ENCODE peak calls at places on chromosomes 11 and 22, in four cellular contexts. T is neural progenitor cell, A is GM23248, Z is GM23338. X is an unnamed sample.

GRCh38 chr22:26086359-26086758 is 82.9 kb upstream of the SEZ6L start:
- DNase-seq in A (peak; percentile 2), T (peak; percentile 36), Z (no peak), X (peak; percentile 1)

GRCh38 chr11:64809781-64810241 is 540 bp downstream of the MEN1 start:
- DNase-seq in A (peak; percentile 57), T (peak; percentile 71), Z (peak; percentile 81), X (peak; percentile 34)

GRCh38 chr11:107044503-107044902 is 26.2 kb upstream of the GUCY1A2 start:
- DNase-seq in A (peak; percentile 31), Z (no peak), T (no peak), X (no peak)

GRCh38 chr11:66225054-66225453 is 43.4 kb upstream of the RAB1B start:
- DNase-seq in A (no peak), T (no peak), Z (no peak), X (no peak)

GRCh38 chr11:118928108-118928869 is 2.6 kb upstream of the BCL9L start:
- DNase-seq in Z (peak; percentile 93), T (peak; percentile 93), A (peak; percentile 98), X (peak; percentile 91)

GRCh38 chr11:62805044-62805892 is at the start of gene NXF1:
- DNase-seq in A (peak; percentile 97), Z (peak; percentile 96), T (peak; percentile 98), X (peak; percentile 97)

GRCh38 chr22:50270302-50271010 is at the start of gene MAPK11:
- DNase-seq in T (peak; percentile 92), A (peak; percentile 82), Z (peak; percentile 92), X (peak; percentile 76)

GRCh38 chr22:19121631-19122142 is 525 bp downstream of the DGCR2 start:
- DNase-seq in T (peak; percentile 74), Z (peak; percentile 70), A (peak; percentile 68), X (peak; percentile 52)

GRCh38 chr11:1546536-1547466 is 25.3 kb downstream of the DUSP8 start:
- DNase-seq in Z (peak; percentile 89), A (peak; percentile 72), T (peak; percentile 87), X (peak; percentile 45)

GRCh38 chr11:117217141-117217609 is 14.7 kb downstream of the PCSK7 start:
- DNase-seq in A (no peak), Z (no peak), T (no peak), X (no peak)

GRCh38 chr22:42511401-42511891 is 8.2 kb downstream of the RRP7A start:
- DNase-seq in T (no peak), A (no peak), Z (no peak), X (peak; percentile 53)

GRCh38 chr22:30245181-30245984 is 1.2 kb downstream of the LIF start:
- DNase-seq in T (no peak), A (no peak), Z (peak; percentile 75), X (no peak)

GRCh38 chr11:119093951-119094815 is 7.5 kb downstream of the DPAGT1 start:
- DNase-seq in A (peak; percentile 68), T (peak; percentile 48), Z (peak; percentile 48), X (peak; percentile 58)

GRCh38 chr11:38476808-38477565 is 1879.0 kb upstream of the RAG2 start:
- DNase-seq in Z (no peak), T (no peak), A (no peak), X (no peak)

GRCh38 chr11:129853508-129854228 is 38.0 kb downstream of the TMEM45B start:
- DNase-seq in T (no peak), Z (peak; percentile 23), A (peak; percentile 9), X (peak; percentile 52)

GRCh38 chr11:43908191-43908590 is 27.6 kb downstream of the ALKBH3 start:
- DNase-seq in Z (no peak), A (no peak), T (no peak), X (no peak)

GRCh38 chr22:46894081-46894671 is 131.7 kb downstream of the TBC1D22A start:
- DNase-seq in Z (no peak), A (peak; percentile 40), T (no peak), X (no peak)
- H4K20me1 ChIP-seq in Z (no peaks in the 10 kb centered on the region), A (no peaks in the 10 kb centered on the region), T (no peaks in the 10 kb centered on the region), X (no peaks in the 10 kb centered on the region)

DNA sequence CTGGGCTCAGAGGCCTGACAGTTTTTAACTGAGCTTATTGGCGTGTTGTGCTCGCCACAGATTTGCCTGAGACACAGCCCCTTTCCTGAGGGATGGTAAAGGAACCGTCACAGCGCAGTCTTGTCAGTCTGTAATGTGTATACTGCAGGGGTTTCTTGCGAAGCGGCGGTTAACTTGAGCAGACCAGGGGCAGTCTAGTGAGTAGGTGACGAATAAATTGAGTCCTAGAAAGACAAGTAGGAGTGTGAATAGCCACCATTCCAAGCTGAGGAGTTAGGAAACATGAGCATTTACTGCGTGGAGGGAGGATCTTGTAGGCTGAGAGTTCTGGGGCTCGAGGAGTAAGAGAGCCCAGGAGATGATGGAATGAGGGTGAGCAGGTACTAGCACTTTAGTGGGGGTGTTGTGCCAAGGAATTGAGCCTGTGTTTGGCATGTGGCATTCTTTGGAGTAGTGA is 1.4 kb downstream of the MED15 start:
- DNase-seq in Z (no peak), A (peak; percentile 46), T (no peak), X (peak; percentile 26)
- H4K20me1 ChIP-seq in Z (peaks cover 29% of the 10 kb centered on the region), A (no peaks in the 10 kb centered on the region), T (peaks cover 40% of the 10 kb centered on the region), X (peaks cover 24% of the 10 kb centered on the region)

GRCh38 chr11:3049430-3050243 is 7.6 kb downstream of the CARS1 start:
- DNase-seq in Z (no peak), T (no peak), A (peak; percentile 99), X (peak; percentile 10)
- H4K20me1 ChIP-seq in Z (peaks cover 64% of the 10 kb centered on the region), T (peaks cover 5% of the 10 kb centered on the region), A (peaks cover 33% of the 10 kb centered on the region), X (peaks cover 5% of the 10 kb centered on the region)

DNA sequence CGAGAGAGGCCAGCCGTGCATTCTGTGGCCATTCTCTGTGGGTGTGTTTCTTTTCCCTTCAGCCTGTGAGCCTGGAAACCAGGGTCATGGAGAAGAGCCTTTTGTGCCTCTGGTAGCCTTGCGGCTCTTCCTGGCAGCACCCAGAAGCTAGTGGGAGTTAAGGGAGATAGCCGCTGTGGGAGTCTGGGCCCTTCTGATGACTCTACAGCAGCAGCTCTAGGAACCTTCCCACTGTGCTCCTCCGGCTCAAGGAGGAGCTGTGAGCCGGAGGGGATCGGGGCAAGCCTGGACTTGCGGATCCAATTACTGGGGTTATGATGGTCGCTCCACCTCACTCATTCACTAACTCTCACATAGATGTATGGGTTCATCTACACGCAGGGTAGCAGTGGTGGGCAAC is 10.5 kb downstream of the GTPBP1 start:
- DNase-seq in T (no peak), A (no peak), Z (no peak), X (no peak)
- H4K20me1 ChIP-seq in T (peaks cover 64% of the 10 kb centered on the region), A (peaks cover 4% of the 10 kb centered on the region), Z (peaks cover 44% of the 10 kb centered on the region), X (peaks cover 10% of the 10 kb centered on the region)

DNA sequence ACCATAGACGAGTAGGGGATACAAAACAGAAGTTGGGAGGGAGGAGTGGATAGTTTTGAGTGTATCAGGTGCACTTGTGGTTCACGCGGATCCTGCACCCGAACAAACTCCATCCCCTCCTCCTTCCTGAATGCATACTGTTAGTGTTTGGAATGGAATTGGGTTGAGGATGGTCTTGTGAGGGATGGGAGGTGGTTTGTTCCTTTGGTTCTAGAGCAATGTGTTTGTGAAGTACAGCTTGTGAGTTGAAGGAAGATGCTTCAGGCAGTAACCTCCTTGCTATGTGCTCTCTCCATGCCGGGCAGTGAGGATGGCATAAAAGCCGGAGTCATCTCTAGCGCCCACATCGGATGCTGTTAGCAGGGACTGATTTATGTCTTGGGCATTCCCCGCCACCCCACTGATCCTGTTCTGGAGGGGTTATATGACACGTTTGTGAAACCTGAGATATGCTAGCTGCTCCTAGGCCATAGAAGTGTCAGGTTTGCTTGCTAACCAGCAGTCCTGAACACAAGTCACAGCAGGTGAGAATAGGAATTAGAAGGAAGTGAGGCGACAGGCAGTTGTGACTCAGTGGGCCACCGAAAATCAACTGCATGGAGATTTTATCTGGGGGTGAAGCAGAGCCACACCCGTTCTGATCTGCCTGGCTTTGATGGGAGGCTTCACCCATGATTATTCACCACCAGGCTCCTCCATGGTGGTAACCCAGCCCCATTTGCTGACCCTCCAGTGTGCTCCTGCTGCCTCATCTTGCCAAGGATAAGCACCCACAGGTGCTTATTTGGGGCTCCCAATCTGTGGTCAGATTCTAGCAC is 2.2 kb downstream of the BCR start:
- DNase-seq in T (peak; percentile 50), Z (peak; percentile 47), A (peak; percentile 34), X (peak; percentile 52)
- H4K20me1 ChIP-seq in T (peaks cover 70% of the 10 kb centered on the region), Z (peaks cover 51% of the 10 kb centered on the region), A (no peaks in the 10 kb centered on the region), X (peaks cover 26% of the 10 kb centered on the region)

GRCh38 chr11:12812849-12813248 is 138.6 kb downstream of the TEAD1 start:
- DNase-seq in T (no peak), Z (no peak), A (no peak), X (no peak)
- H4K20me1 ChIP-seq in T (peaks cover 96% of the 10 kb centered on the region), Z (peaks cover 12% of the 10 kb centered on the region), A (peaks cover 42% of the 10 kb centered on the region), X (no peaks in the 10 kb centered on the region)

GRCh38 chr22:46640293-46640692 is 20.1 kb downstream of the GRAMD4 start:
- DNase-seq in A (no peak), Z (no peak), T (no peak), X (no peak)
- H4K20me1 ChIP-seq in A (no peaks in the 10 kb centered on the region), Z (no peaks in the 10 kb centered on the region), T (no peaks in the 10 kb centered on the region), X (no peaks in the 10 kb centered on the region)

GRCh38 chr11:74778581-74778980 is 29.9 kb downstream of the RNF169 start:
- DNase-seq in T (no peak), A (no peak), Z (no peak), X (no peak)
- H4K20me1 ChIP-seq in T (peaks cover 50% of the 10 kb centered on the region), A (peaks cover 9% of the 10 kb centered on the region), Z (peaks cover 17% of the 10 kb centered on the region), X (no peaks in the 10 kb centered on the region)

GRCh38 chr22:46093796-46094195 is 56.5 kb upstream of the PPARA start:
- DNase-seq in T (no peak), Z (no peak), A (no peak), X (no peak)
- H4K20me1 ChIP-seq in T (no peaks in the 10 kb centered on the region), Z (no peaks in the 10 kb centered on the region), A (peaks cover 4% of the 10 kb centered on the region), X (no peaks in the 10 kb centered on the region)